ENCODE peak calls at places on chromosomes 7 and 10, in ten cellular contexts. W is esophagus squamous epithelium; Y is heart right ventricle; B is CD4-positive, alpha-beta memory T cell; P is endodermal cell; Z is pancreas; M is neuronal stem cell; O is keratinocyte; V is CD8-positive, alpha-beta memory T cell; D is right cardiac atrium. S is an unnamed sample. For H3K4me1, the result is how much of the 10 kb centered on the place peaks cover.

GRCh38 chr7:35593896-35594295 is 101.0 kb downstream of the HERPUD2 start:
- DNase-seq in V (no peak), B (no peak), O (no peak), W (no peak), P (peak), M (peak), Z (no peak), D (no peak), Y (no peak), S (no peak)

GRCh38 chr10:77807706-77808105 is 118.8 kb downstream of the DLG5 start:
- DNase-seq in M (no peak), W (no peak), Y (no peak), P (no peak), D (no peak), V (no peak), B (no peak), O (no peak), Z (no peak), S (peak)

GRCh38 chr7:30091431-30092386 is 43.1 kb upstream of the MTURN start:
- DNase-seq in D (no peak), Z (no peak), O (no peak), V (no peak), B (no peak), Y (no peak), P (no peak), W (no peak), M (no peak), S (no peak)

GRCh38 chr10:32237644-32238345 is 109.2 kb downstream of the EPC1 start:
- DNase-seq in M (no peak), B (no peak), V (no peak), Z (no peak), W (no peak), P (no peak), O (no peak), Y (no peak), D (no peak), S (no peak)

GRCh38 chr7:30082686-30083085 is 52.1 kb upstream of the MTURN start:
- DNase-seq in W (no peak), M (no peak), B (no peak), O (no peak), Z (no peak), P (no peak), V (no peak), D (no peak), Y (no peak), S (no peak)

GRCh38 chr7:43589133-43589478 is 6.2 kb downstream of the STK17A start:
- DNase-seq in P (no peak), O (no peak), Y (no peak), Z (no peak), M (no peak), B (no peak), W (no peak), D (no peak), V (no peak), S (no peak)

GRCh38 chr10:133474833-133475734 is 21.3 kb downstream of the SCART1 start:
- DNase-seq in V (peak), Y (no peak), B (peak), D (peak), Z (no peak), P (no peak), O (no peak), M (no peak), W (no peak), S (no peak)

GRCh38 chr10:4656576-4657194 is 169.3 kb upstream of the AKR1E2 start:
- DNase-seq in V (peak), D (peak), P (peak), Y (peak), M (peak), B (peak), W (no peak), Z (no peak), O (no peak), S (no peak)

GRCh38 chr7:84624927-84625326 is 430.3 kb upstream of the SEMA3A start:
- DNase-seq in M (no peak), B (no peak), Z (no peak), Y (no peak), D (no peak), V (no peak), W (no peak), P (no peak), O (no peak), S (no peak)

GRCh38 chr7:131501422-131501821 is 55.0 kb downstream of the PODXL start:
- DNase-seq in W (no peak), D (no peak), Y (no peak), B (peak), V (peak), Z (no peak), O (no peak), M (no peak), P (no peak), S (no peak)

GRCh38 chr10:91907914-91908357 is 1.4 kb downstream of the FGFBP3 start:
- DNase-seq in D (no peak), M (no peak), P (peak), V (no peak), O (no peak), B (no peak), Y (no peak), W (no peak), Z (no peak), S (peak)

GRCh38 chr7:50812847-50813475 is 30.3 kb upstream of the GRB10 start:
- DNase-seq in D (peak), W (no peak), P (peak), Y (peak), Z (peak), O (no peak), V (no peak), M (no peak), B (no peak), S (peak)

GRCh38 chr10:97684866-97685394 is 2.1 kb downstream of the AVPI1 start:
- DNase-seq in Z (no peak), M (no peak), Y (no peak), B (no peak), P (no peak), O (no peak), V (no peak), D (no peak), W (no peak), S (no peak)
- H3K4me3 ChIP-seq in Z (peak), M (no peak), Y (peak), B (no peak), P (no peak), O (peak), V (peak), D (peak), W (peak), S (no peak)

DNA sequence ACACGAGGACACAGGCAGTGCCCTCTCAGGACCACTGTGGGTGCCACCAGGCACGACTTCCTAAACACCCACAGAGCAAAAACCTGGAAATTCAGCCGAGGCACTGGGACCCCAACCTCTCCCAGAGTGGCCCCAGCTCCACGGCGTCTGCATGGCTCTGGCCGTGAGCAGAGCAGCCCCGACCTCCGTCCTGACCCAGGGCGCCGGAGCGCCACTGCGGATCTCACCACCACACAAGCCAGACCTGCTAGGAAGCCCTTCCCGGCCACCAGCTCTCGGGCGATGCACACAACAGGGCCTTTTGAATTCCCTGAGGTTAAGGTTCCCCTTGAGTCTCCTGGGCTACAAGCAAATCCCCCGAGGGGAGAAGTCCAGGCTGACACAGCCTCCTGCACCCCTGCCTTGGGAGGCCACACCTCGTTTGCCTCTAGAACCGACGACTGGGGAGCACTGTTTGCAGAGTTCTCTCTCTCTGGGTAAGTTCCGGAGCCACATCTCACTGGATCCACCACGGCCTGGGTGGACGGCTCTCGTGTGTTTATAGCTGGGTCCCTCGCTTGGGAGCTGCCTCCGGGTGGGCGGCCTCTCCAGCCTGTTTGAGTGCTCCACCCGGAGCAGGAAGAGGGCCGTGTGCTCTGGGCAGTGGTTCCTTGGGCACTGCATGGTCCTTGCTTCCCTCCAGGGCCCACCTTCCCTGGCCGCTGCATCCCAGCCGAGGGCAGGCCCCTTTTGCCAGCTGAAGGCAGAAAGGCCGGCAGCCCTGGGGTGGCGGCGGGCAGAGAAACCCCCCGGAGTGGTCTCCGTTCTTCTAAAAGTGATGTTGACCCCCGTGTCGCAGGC is 15.5 kb upstream of the PSMG3 start:
- DNase-seq in P (no peak), Y (no peak), D (peak), M (no peak), O (no peak), B (no peak), V (no peak), W (no peak), Z (no peak), S (no peak)
- H3K4me1 ChIP-seq in P (under half), Y (under half), D (under half), M (under half), O (under half), B (under half), V (under half), W (under half), Z (under half), S (under half)

DNA sequence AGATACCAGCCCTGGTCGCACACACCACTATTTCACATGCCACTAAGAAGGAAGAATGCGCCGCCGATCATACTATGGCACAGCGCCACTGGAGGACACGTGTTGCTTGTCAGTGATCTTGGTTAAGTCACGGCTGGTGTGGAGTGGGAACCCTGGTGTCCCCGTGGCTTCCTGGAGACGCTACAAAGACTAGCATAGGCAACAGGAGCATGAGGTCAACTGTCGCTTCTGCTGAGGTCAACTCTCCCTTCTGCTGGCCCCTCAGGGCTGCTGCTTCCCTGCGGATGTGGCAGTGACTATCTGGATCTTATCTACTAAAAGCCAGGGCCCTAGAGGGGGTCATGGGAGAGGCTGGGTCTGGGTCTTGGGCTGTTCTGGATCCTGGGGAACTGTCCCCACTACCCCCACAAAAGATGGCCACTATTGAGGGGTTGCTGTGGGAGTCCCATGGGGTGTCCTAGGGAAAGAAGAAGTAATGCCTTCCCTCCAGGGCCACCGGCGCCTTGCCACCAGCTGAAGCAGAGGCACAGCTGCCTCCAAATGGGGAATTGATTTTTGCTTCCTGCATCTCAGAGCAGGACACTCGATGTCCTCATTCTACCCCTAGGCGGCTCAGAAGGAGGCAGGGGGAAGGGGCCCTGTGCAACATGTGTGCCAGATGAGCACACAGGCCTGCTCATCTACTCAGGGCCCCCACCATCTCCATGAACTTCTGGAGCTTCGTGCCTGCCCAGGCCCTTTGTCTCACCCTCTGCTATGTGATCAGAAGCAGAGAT is 76.6 kb upstream of the PPIF start:
- DNase-seq in D (peak), Z (no peak), O (no peak), Y (peak), M (no peak), V (no peak), W (no peak), B (no peak), P (no peak), S (peak)
- H3K4me3 ChIP-seq in D (no peak), Z (no peak), O (no peak), Y (no peak), M (no peak), V (no peak), W (no peak), B (no peak), P (no peak), S (no peak)

DNA sequence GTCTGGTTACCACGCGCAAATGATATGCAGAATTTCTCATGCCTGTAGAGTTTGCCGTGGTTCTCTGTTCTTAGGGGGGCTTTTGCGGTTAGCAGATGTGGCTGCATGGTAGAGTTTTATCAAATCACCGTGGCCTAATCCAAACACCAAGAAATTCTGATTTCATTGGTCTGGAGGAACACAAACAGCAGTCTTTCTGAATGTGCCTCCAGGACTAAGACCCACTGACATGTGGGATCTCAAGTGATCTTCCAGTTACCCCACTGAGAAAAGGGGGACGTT is 62.6 kb downstream of the JCAD start:
- DNase-seq in V (no peak), Z (no peak), B (no peak), W (no peak), D (no peak), P (no peak), O (no peak), Y (no peak), M (no peak), S (no peak)
- H3K4me1 ChIP-seq in V (under half), Z (under half), B (under half), W (under half), D (under half), P (under half), O (under half), Y (under half), M (under half), S (under half)

DNA sequence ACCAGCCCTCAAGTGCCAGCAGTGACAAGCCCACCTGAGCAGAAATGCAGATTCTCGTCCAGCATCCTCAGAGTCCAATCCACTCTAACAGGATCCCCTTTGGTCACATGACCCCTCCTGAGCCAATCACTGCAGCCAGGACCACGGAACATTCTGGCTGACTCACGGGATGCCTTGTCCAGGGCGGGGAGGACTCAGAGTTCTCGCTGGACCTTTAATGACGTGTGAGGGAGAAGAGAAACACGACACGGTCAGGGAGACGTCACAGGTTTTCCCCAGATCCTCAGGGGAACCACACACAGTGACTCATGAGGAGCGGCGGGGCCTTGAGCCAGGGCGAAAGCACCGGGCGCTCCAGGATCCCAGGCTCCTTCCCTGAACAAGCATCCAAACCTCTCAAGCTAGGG is 155.7 kb downstream of the PTPRN2 start:
- DNase-seq in O (no peak), V (no peak), Z (no peak), D (peak), B (no peak), P (no peak), W (no peak), Y (peak), M (no peak), S (peak)
- H3K4me3 ChIP-seq in O (no peak), V (no peak), Z (no peak), D (no peak), B (no peak), P (no peak), W (peak), Y (no peak), M (no peak), S (no peak)

S was measured in aorta.